ENCODE peak calls at places on chromosome 12, in nine cellular contexts. One of them, this sample, is unnamed.

GRCh38 chr12:42483534-42483857 is 106.0 kb downstream of the PRICKLE1 start:
- DNase-seq in transverse colon: peak; percentile 35
- DNase-seq in HCT116: no peak
- DNase-seq in MM.1S: no peak
- DNase-seq in uterus: peak; percentile 61
- DNase-seq in PC-9: no peak
- DNase-seq in hepatocyte: peak; percentile 62
- DNase-seq in lower lobe of right lung: no peak
- DNase-seq in ascending aorta: peak; percentile 72
- DNase-seq in this sample: no peak

GRCh38 chr12:11978985-11979384 is 91.8 kb upstream of the BCL2L14 start:
- DNase-seq in hepatocyte: no peak
- DNase-seq in lower lobe of right lung: no peak
- DNase-seq in ascending aorta: no peak
- DNase-seq in HCT116: no peak
- DNase-seq in PC-9: no peak
- DNase-seq in transverse colon: no peak
- DNase-seq in uterus: no peak
- DNase-seq in MM.1S: no peak
- DNase-seq in this sample: no peak

GRCh38 chr12:43621262-43621661 is 69.3 kb upstream of the ADAMTS20 start:
- DNase-seq in hepatocyte: no peak
- DNase-seq in MM.1S: no peak
- DNase-seq in transverse colon: no peak
- DNase-seq in HCT116: no peak
- DNase-seq in ascending aorta: no peak
- DNase-seq in lower lobe of right lung: no peak
- DNase-seq in PC-9: no peak
- DNase-seq in uterus: no peak
- DNase-seq in this sample: no peak

GRCh38 chr12:2540535-2540941 is 254.2 kb upstream of the FKBP4 start:
- DNase-seq in transverse colon: no peak
- DNase-seq in PC-9: no peak
- DNase-seq in lower lobe of right lung: no peak
- DNase-seq in uterus: peak; percentile 26
- DNase-seq in hepatocyte: peak; percentile 13
- DNase-seq in HCT116: no peak
- DNase-seq in ascending aorta: no peak
- DNase-seq in MM.1S: no peak
- DNase-seq in this sample: no peak

GRCh38 chr12:62530596-62530995 is 64.0 kb downstream of the MON2 start:
- DNase-seq in HCT116: no peak
- DNase-seq in MM.1S: no peak
- DNase-seq in ascending aorta: no peak
- DNase-seq in PC-9: no peak
- DNase-seq in transverse colon: no peak
- DNase-seq in hepatocyte: no peak
- DNase-seq in uterus: no peak
- DNase-seq in lower lobe of right lung: no peak
- DNase-seq in this sample: no peak

GRCh38 chr12:131753757-131754156 is 42.9 kb downstream of the SFSWAP start:
- DNase-seq in lower lobe of right lung: no peak
- DNase-seq in hepatocyte: no peak
- DNase-seq in transverse colon: no peak
- DNase-seq in MM.1S: no peak
- DNase-seq in ascending aorta: no peak
- DNase-seq in HCT116: no peak
- DNase-seq in uterus: no peak
- DNase-seq in PC-9: no peak
- DNase-seq in this sample: no peak

GRCh38 chr12:109469516-109469915 is 7.6 kb downstream of the KCTD10 start:
- DNase-seq in HCT116: no peak
- DNase-seq in PC-9: no peak
- DNase-seq in uterus: no peak
- DNase-seq in hepatocyte: no peak
- DNase-seq in lower lobe of right lung: no peak
- DNase-seq in transverse colon: no peak
- DNase-seq in MM.1S: no peak
- DNase-seq in ascending aorta: no peak
- DNase-seq in this sample: no peak

GRCh38 chr12:88784166-88784565 is 203.9 kb upstream of the KITLG start:
- DNase-seq in hepatocyte: no peak
- DNase-seq in uterus: no peak
- DNase-seq in HCT116: no peak
- DNase-seq in MM.1S: no peak
- DNase-seq in PC-9: no peak
- DNase-seq in ascending aorta: no peak
- DNase-seq in lower lobe of right lung: no peak
- DNase-seq in transverse colon: no peak
- DNase-seq in this sample: no peak

GRCh38 chr12:43282106-43282505 is 269.9 kb downstream of the ADAMTS20 start:
- DNase-seq in lower lobe of right lung: no peak
- DNase-seq in PC-9: no peak
- DNase-seq in ascending aorta: no peak
- DNase-seq in HCT116: peak; percentile 16
- DNase-seq in MM.1S: peak; percentile 32
- DNase-seq in uterus: no peak
- DNase-seq in transverse colon: no peak
- DNase-seq in hepatocyte: peak; percentile 24
- DNase-seq in this sample: peak; percentile 73

GRCh38 chr12:10607885-10608458 is 5.4 kb downstream of the MAGOHB start:
- DNase-seq in MM.1S: no peak
- DNase-seq in HCT116: no peak
- DNase-seq in lower lobe of right lung: no peak
- DNase-seq in uterus: no peak
- DNase-seq in transverse colon: no peak
- DNase-seq in ascending aorta: no peak
- DNase-seq in PC-9: no peak
- DNase-seq in hepatocyte: no peak
- DNase-seq in this sample: no peak

GRCh38 chr12:51910691-51911090 is 3.4 kb downstream of the ACVRL1 start:
- DNase-seq in HCT116: no peak
- DNase-seq in ascending aorta: no peak
- DNase-seq in uterus: no peak
- DNase-seq in transverse colon: no peak
- DNase-seq in MM.1S: no peak
- DNase-seq in lower lobe of right lung: peak; percentile 30
- DNase-seq in hepatocyte: no peak
- DNase-seq in PC-9: no peak
- DNase-seq in this sample: no peak

GRCh38 chr12:31217356-31218130 is 108.4 kb downstream of the SINHCAF start:
- DNase-seq in transverse colon: no peak
- DNase-seq in MM.1S: no peak
- DNase-seq in ascending aorta: no peak
- DNase-seq in PC-9: peak; percentile 29
- DNase-seq in lower lobe of right lung: peak; percentile 41
- DNase-seq in uterus: no peak
- DNase-seq in HCT116: no peak
- DNase-seq in hepatocyte: no peak
- DNase-seq in this sample: no peak

GRCh38 chr12:108839011-108839889 is 18.1 kb downstream of the SSH1 start:
- DNase-seq in ascending aorta: peak; percentile 96
- DNase-seq in HCT116: no peak
- DNase-seq in transverse colon: no peak
- DNase-seq in PC-9: no peak
- DNase-seq in MM.1S: no peak
- DNase-seq in uterus: peak; percentile 44
- DNase-seq in hepatocyte: no peak
- DNase-seq in lower lobe of right lung: peak; percentile 58
- DNase-seq in this sample: no peak

GRCh38 chr12:85036241-85036707 is at the start of the genes LRRIQ1 and TSPAN19:
- DNase-seq in PC-9: peak; percentile 69
- DNase-seq in HCT116: peak; percentile 70
- DNase-seq in ascending aorta: peak; percentile 67
- DNase-seq in MM.1S: peak; percentile 92
- DNase-seq in transverse colon: peak; percentile 48
- DNase-seq in hepatocyte: peak; percentile 91
- DNase-seq in uterus: peak; percentile 38
- DNase-seq in lower lobe of right lung: peak; percentile 52
- DNase-seq in this sample: peak; percentile 90

GRCh38 chr12:6786416-6787094 is 2.8 kb upstream of the CD4 start:
- DNase-seq in ascending aorta: no peak
- DNase-seq in PC-9: no peak
- DNase-seq in MM.1S: no peak
- DNase-seq in uterus: no peak
- DNase-seq in HCT116: no peak
- DNase-seq in lower lobe of right lung: no peak
- DNase-seq in hepatocyte: no peak
- DNase-seq in transverse colon: no peak
- DNase-seq in this sample: no peak

DNA sequence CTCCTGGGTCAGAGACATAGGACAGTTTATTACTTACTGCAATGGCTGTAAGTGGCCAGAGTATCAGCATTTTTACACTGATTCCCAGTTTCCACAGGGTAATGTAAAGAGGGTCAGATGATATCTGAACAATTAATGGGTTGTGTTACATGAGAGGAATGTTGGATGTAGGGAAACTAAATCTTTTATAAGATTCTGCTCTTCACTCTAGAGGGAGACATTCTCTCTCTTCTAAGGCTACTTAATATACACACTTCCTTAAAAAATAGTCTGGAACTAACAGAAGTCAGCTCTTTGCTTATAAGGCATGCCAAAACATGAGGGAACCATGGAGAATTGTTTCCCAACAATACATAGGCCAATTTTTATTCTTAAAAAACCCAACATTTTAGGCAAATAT is 389.8 kb downstream of the ETNK1 start:
- DNase-seq in ascending aorta: no peak
- DNase-seq in uterus: no peak
- DNase-seq in lower lobe of right lung: no peak
- DNase-seq in transverse colon: no peak
- DNase-seq in PC-9: no peak
- DNase-seq in HCT116: no peak
- DNase-seq in MM.1S: no peak
- DNase-seq in hepatocyte: no peak
- DNase-seq in this sample: no peak
- TF ChIP-seq CTCF in ascending aorta: no peak
- TF ChIP-seq CTCF in uterus: no peak
- TF ChIP-seq CTCF in lower lobe of right lung: no peak
- TF ChIP-seq CTCF in transverse colon: no peak
- TF ChIP-seq CTCF in PC-9: no peak
- TF ChIP-seq CTCF in HCT116: no peak
- TF ChIP-seq CTCF in MM.1S: no peak
- TF ChIP-seq CTCF in hepatocyte: peak; percentile 15
- TF ChIP-seq CTCF in this sample: no peak

GRCh38 chr12:101773560-101774206 is 34.4 kb upstream of the SYCP3 start:
- DNase-seq in ascending aorta: peak; percentile 70
- DNase-seq in PC-9: peak; percentile 38
- DNase-seq in HCT116: peak; percentile 44
- DNase-seq in transverse colon: peak; percentile 69
- DNase-seq in lower lobe of right lung: peak; percentile 51
- DNase-seq in hepatocyte: peak; percentile 74
- DNase-seq in uterus: peak; percentile 55
- DNase-seq in MM.1S: peak; percentile 59
- DNase-seq in this sample: peak; percentile 83
- H3K27ac ChIP-seq in ascending aorta: no peak overlapping the region
- H3K27ac ChIP-seq in PC-9: no peak overlapping the region
- H3K27ac ChIP-seq in HCT116: no peak overlapping the region
- H3K27ac ChIP-seq in transverse colon: no peak overlapping the region
- H3K27ac ChIP-seq in lower lobe of right lung: no peak overlapping the region
- H3K27ac ChIP-seq in hepatocyte: no peak overlapping the region
- H3K27ac ChIP-seq in uterus: no peak overlapping the region
- H3K27ac ChIP-seq in MM.1S: peak overlapping the region; percentile 92
- H3K27ac ChIP-seq in this sample: no peak overlapping the region

DNA sequence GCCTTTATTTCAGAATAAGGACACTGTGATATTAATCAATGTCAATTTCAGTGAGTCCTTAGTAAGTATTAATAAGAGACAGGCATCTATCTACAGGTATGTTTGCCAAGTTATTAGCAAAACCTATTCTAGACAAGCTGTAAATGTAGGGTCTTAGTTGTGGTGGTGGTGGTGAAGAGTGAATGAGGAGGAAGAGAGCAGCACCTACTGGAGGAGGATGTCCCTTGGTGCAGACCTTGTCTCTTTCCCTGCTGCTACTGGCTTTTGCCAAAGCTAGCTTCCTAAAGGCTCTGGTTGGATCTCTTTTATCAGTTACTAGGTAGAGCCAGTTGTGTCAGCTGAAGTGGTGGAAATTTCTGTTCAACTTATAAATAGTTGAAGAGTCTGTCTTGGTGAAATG is 304.8 kb upstream of the ATP2B1 start:
- DNase-seq in ascending aorta: no peak
- DNase-seq in uterus: no peak
- DNase-seq in lower lobe of right lung: no peak
- DNase-seq in transverse colon: no peak
- DNase-seq in MM.1S: no peak
- DNase-seq in HCT116: no peak
- DNase-seq in PC-9: no peak
- DNase-seq in hepatocyte: peak; percentile 13
- DNase-seq in this sample: no peak
- TF ChIP-seq CTCF in ascending aorta: no peak
- TF ChIP-seq CTCF in uterus: no peak
- TF ChIP-seq CTCF in lower lobe of right lung: no peak
- TF ChIP-seq CTCF in transverse colon: no peak
- TF ChIP-seq CTCF in MM.1S: no peak
- TF ChIP-seq CTCF in HCT116: peak; percentile 6
- TF ChIP-seq CTCF in PC-9: no peak
- TF ChIP-seq CTCF in hepatocyte: peak; percentile 30
- TF ChIP-seq CTCF in this sample: peak; percentile 32

GRCh38 chr12:127726928-127727327 is 540.0 kb upstream of the TMEM132C start:
- DNase-seq in hepatocyte: no peak
- DNase-seq in MM.1S: no peak
- DNase-seq in transverse colon: no peak
- DNase-seq in PC-9: no peak
- DNase-seq in HCT116: no peak
- DNase-seq in ascending aorta: no peak
- DNase-seq in uterus: no peak
- DNase-seq in lower lobe of right lung: no peak
- DNase-seq in this sample: no peak

GRCh38 chr12:127728285-127728684 is 538.7 kb upstream of the TMEM132C start:
- DNase-seq in transverse colon: no peak
- DNase-seq in MM.1S: no peak
- DNase-seq in ascending aorta: no peak
- DNase-seq in hepatocyte: no peak
- DNase-seq in lower lobe of right lung: no peak
- DNase-seq in PC-9: no peak
- DNase-seq in HCT116: no peak
- DNase-seq in uterus: no peak
- DNase-seq in this sample: no peak

GRCh38 chr12:127728729-127729128 is 538.2 kb upstream of the TMEM132C start:
- DNase-seq in HCT116: no peak
- DNase-seq in uterus: no peak
- DNase-seq in PC-9: no peak
- DNase-seq in transverse colon: no peak
- DNase-seq in ascending aorta: no peak
- DNase-seq in lower lobe of right lung: no peak
- DNase-seq in hepatocyte: no peak
- DNase-seq in MM.1S: no peak
- DNase-seq in this sample: no peak

GRCh38 chr12:127731657-127732056 is 535.3 kb upstream of the TMEM132C start:
- DNase-seq in uterus: no peak
- DNase-seq in hepatocyte: no peak
- DNase-seq in lower lobe of right lung: no peak
- DNase-seq in ascending aorta: no peak
- DNase-seq in PC-9: no peak
- DNase-seq in MM.1S: no peak
- DNase-seq in transverse colon: no peak
- DNase-seq in HCT116: no peak
- DNase-seq in this sample: no peak

DNA sequence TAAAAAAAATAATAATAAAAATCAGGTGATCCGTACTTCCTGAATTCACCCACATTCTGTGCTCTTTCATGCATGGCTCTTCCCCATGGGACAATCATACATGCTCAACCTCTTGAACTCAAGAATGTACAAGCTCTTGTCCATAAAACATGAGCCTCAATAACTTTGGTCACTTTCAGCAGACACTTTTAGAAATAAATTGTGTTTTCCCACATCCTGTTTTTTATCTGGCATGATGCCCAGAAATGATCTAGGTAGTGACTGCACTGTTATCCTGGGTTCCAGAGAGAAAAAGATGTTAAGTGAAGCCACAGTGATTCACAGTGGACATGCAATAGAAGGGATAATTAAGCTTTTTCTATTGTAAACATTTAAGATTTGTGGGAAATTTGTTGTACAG is 537.6 kb upstream of the TMEM132C start:
- DNase-seq in ascending aorta: no peak
- DNase-seq in uterus: no peak
- DNase-seq in hepatocyte: no peak
- DNase-seq in HCT116: no peak
- DNase-seq in transverse colon: no peak
- DNase-seq in PC-9: no peak
- DNase-seq in lower lobe of right lung: no peak
- DNase-seq in MM.1S: no peak
- DNase-seq in this sample: no peak
- H3K27ac ChIP-seq in ascending aorta: no peak overlapping the region
- H3K27ac ChIP-seq in uterus: no peak overlapping the region
- H3K27ac ChIP-seq in hepatocyte: no peak overlapping the region
- H3K27ac ChIP-seq in HCT116: no peak overlapping the region
- H3K27ac ChIP-seq in transverse colon: no peak overlapping the region
- H3K27ac ChIP-seq in PC-9: no peak overlapping the region
- H3K27ac ChIP-seq in lower lobe of right lung: no peak overlapping the region
- H3K27ac ChIP-seq in MM.1S: no peak overlapping the region
- H3K27ac ChIP-seq in this sample: no peak overlapping the region

This sample was measured in cardiac muscle cell.